ENCODE peak calls at places on chromosomes 5 and 9, in eight cellular contexts. One of them, this sample, is unnamed.

GRCh38 chr5:78899922-78900362 is 85.2 kb downstream of the ARSB start:
- DNase-seq in uterus: no peak
- DNase-seq in natural killer cell: no peak
- DNase-seq in cardiac fibroblast: peak; percentile 74
- DNase-seq in right lobe of liver: no peak
- DNase-seq in right atrium auricular region: no peak
- DNase-seq in AG09309: no peak
- DNase-seq in sigmoid colon: no peak
- DNase-seq in this sample: no peak

GRCh38 chr5:107814183-107814582 is 143.4 kb upstream of the EFNA5 start:
- DNase-seq in uterus: no peak
- DNase-seq in natural killer cell: no peak
- DNase-seq in cardiac fibroblast: no peak
- DNase-seq in right lobe of liver: no peak
- DNase-seq in right atrium auricular region: no peak
- DNase-seq in AG09309: no peak
- DNase-seq in sigmoid colon: no peak
- DNase-seq in this sample: no peak

GRCh38 chr5:73045623-73046022 is 74.8 kb upstream of the TMEM171 start:
- DNase-seq in uterus: no peak
- DNase-seq in natural killer cell: no peak
- DNase-seq in cardiac fibroblast: no peak
- DNase-seq in right lobe of liver: no peak
- DNase-seq in right atrium auricular region: no peak
- DNase-seq in AG09309: no peak
- DNase-seq in sigmoid colon: no peak
- DNase-seq in this sample: no peak

GRCh38 chr9:136645903-136646754 is 16.6 kb upstream of the EGFL7 start:
- DNase-seq in uterus: no peak
- DNase-seq in natural killer cell: no peak
- DNase-seq in cardiac fibroblast: peak; percentile 76
- DNase-seq in right lobe of liver: peak; percentile 87
- DNase-seq in right atrium auricular region: peak; percentile 78
- DNase-seq in AG09309: no peak
- DNase-seq in sigmoid colon: no peak
- DNase-seq in this sample: no peak

GRCh38 chr5:107121793-107122519 is 548.8 kb downstream of the EFNA5 start:
- DNase-seq in uterus: no peak
- DNase-seq in natural killer cell: no peak
- DNase-seq in cardiac fibroblast: peak; percentile 10
- DNase-seq in right lobe of liver: no peak
- DNase-seq in right atrium auricular region: no peak
- DNase-seq in AG09309: no peak
- DNase-seq in sigmoid colon: no peak
- DNase-seq in this sample: no peak

GRCh38 chr5:79849486-79850315 is 141.4 kb downstream of the MTX3 start:
- DNase-seq in uterus: no peak
- DNase-seq in natural killer cell: no peak
- DNase-seq in cardiac fibroblast: no peak
- DNase-seq in right lobe of liver: no peak
- DNase-seq in right atrium auricular region: no peak
- DNase-seq in AG09309: no peak
- DNase-seq in sigmoid colon: no peak
- DNase-seq in this sample: no peak

GRCh38 chr5:75721573-75721972 is 4.3 kb upstream of the POC5 start:
- DNase-seq in uterus: no peak
- DNase-seq in natural killer cell: no peak
- DNase-seq in cardiac fibroblast: no peak
- DNase-seq in right lobe of liver: no peak
- DNase-seq in right atrium auricular region: no peak
- DNase-seq in AG09309: no peak
- DNase-seq in sigmoid colon: no peak
- DNase-seq in this sample: no peak

GRCh38 chr9:22107202-22107601 is 98.1 kb upstream of the CDKN2B start:
- DNase-seq in uterus: no peak
- DNase-seq in natural killer cell: no peak
- DNase-seq in cardiac fibroblast: no peak
- DNase-seq in right lobe of liver: no peak
- DNase-seq in right atrium auricular region: no peak
- DNase-seq in AG09309: no peak
- DNase-seq in sigmoid colon: no peak
- DNase-seq in this sample: no peak

GRCh38 chr9:114035845-114036785 is 42.0 kb downstream of the AMBP start:
- DNase-seq in uterus: no peak
- DNase-seq in natural killer cell: no peak
- DNase-seq in cardiac fibroblast: no peak
- DNase-seq in right lobe of liver: no peak
- DNase-seq in right atrium auricular region: peak; percentile 50
- DNase-seq in AG09309: no peak
- DNase-seq in sigmoid colon: peak; percentile 38
- DNase-seq in this sample: no peak

GRCh38 chr5:137753227-137753985 is 757 bp downstream of the HNRNPA0 start:
- DNase-seq in uterus: peak; percentile 32
- DNase-seq in natural killer cell: peak; percentile 60
- DNase-seq in cardiac fibroblast: no peak
- DNase-seq in right lobe of liver: peak; percentile 56
- DNase-seq in right atrium auricular region: peak; percentile 72
- DNase-seq in AG09309: no peak
- DNase-seq in sigmoid colon: peak; percentile 80
- DNase-seq in this sample: no peak

GRCh38 chr9:123953601-123954011 is 23.7 kb upstream of the DENND1A start:
- DNase-seq in uterus: no peak
- DNase-seq in natural killer cell: no peak
- DNase-seq in cardiac fibroblast: peak; percentile 35
- DNase-seq in right lobe of liver: no peak
- DNase-seq in right atrium auricular region: no peak
- DNase-seq in AG09309: no peak
- DNase-seq in sigmoid colon: no peak
- DNase-seq in this sample: no peak

GRCh38 chr9:5510991-5511390 is 660 bp downstream of the PDCD1LG2 start:
- DNase-seq in uterus: no peak
- DNase-seq in natural killer cell: no peak
- DNase-seq in cardiac fibroblast: no peak
- DNase-seq in right lobe of liver: no peak
- DNase-seq in right atrium auricular region: no peak
- DNase-seq in AG09309: no peak
- DNase-seq in sigmoid colon: no peak
- DNase-seq in this sample: no peak

GRCh38 chr5:113061851-113062631 is 85.4 kb downstream of the DCP2 start:
- DNase-seq in uterus: no peak
- DNase-seq in natural killer cell: no peak
- DNase-seq in cardiac fibroblast: peak; percentile 67
- DNase-seq in right lobe of liver: no peak
- DNase-seq in right atrium auricular region: no peak
- DNase-seq in AG09309: peak; percentile 64
- DNase-seq in sigmoid colon: no peak
- DNase-seq in this sample: no peak

GRCh38 chr5:130138406-130139060 is 234.3 kb downstream of the CHSY3 start:
- DNase-seq in uterus: no peak
- DNase-seq in natural killer cell: no peak
- DNase-seq in cardiac fibroblast: peak; percentile 43
- DNase-seq in right lobe of liver: no peak
- DNase-seq in right atrium auricular region: no peak
- DNase-seq in AG09309: no peak
- DNase-seq in sigmoid colon: no peak
- DNase-seq in this sample: no peak

GRCh38 chr5:130136300-130136699 is 232.0 kb downstream of the CHSY3 start:
- DNase-seq in uterus: no peak
- DNase-seq in natural killer cell: no peak
- DNase-seq in cardiac fibroblast: peak; percentile 55
- DNase-seq in right lobe of liver: no peak
- DNase-seq in right atrium auricular region: no peak
- DNase-seq in AG09309: no peak
- DNase-seq in sigmoid colon: no peak
- DNase-seq in this sample: no peak

DNA sequence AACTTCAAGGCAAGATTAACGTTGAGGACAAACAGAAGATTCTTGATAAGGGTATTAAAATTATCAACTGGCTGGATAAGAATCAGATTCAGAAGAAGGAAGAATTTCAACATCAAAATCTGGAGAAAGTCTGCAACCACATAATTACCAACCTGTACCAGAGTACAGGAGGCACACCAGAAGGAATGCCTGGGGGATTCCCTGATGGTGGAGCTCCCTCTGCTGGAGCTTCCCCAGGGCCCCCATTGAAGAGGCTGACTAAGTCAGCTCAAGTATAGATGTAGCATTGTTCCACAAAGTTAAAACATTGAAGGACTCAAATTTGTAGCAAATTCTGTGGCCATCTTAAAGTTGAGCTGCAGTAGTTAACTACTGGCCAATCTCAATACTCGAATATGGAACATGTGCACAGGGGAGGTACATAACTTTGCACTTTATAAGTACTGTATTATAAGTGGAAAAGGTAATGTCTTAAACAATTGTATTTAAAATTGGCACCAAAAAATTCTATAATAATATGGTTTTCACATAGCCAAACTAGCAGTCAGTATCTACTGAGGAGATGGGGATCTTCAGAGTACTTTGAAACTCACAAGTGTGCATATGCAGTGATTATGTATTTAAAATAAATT is 237.5 kb downstream of the CHSY3 start:
- DNase-seq in uterus: no peak
- DNase-seq in natural killer cell: no peak
- DNase-seq in cardiac fibroblast: peak; percentile 66
- DNase-seq in right lobe of liver: peak; percentile 38
- DNase-seq in right atrium auricular region: no peak
- DNase-seq in AG09309: no peak
- DNase-seq in sigmoid colon: no peak
- DNase-seq in this sample: no peak
- TF ChIP-seq CTCF in uterus: no peak
- TF ChIP-seq CTCF in natural killer cell: no peak
- TF ChIP-seq CTCF in cardiac fibroblast: peak; percentile 92
- TF ChIP-seq CTCF in right lobe of liver: peak; percentile 53
- TF ChIP-seq CTCF in right atrium auricular region: peak; percentile 36
- TF ChIP-seq CTCF in AG09309: peak; percentile 74
- TF ChIP-seq CTCF in sigmoid colon: peak; percentile 50
- TF ChIP-seq CTCF in this sample: no peak

GRCh38 chr9:98214811-98215210 is 22.4 kb upstream of the CORO2A start:
- DNase-seq in uterus: no peak
- DNase-seq in natural killer cell: no peak
- DNase-seq in cardiac fibroblast: no peak
- DNase-seq in right lobe of liver: peak; percentile 66
- DNase-seq in right atrium auricular region: no peak
- DNase-seq in AG09309: no peak
- DNase-seq in sigmoid colon: no peak
- DNase-seq in this sample: no peak

GRCh38 chr9:98217255-98217654 is 24.8 kb upstream of the CORO2A start:
- DNase-seq in uterus: no peak
- DNase-seq in natural killer cell: no peak
- DNase-seq in cardiac fibroblast: no peak
- DNase-seq in right lobe of liver: peak; percentile 68
- DNase-seq in right atrium auricular region: no peak
- DNase-seq in AG09309: no peak
- DNase-seq in sigmoid colon: no peak
- DNase-seq in this sample: no peak

GRCh38 chr9:98215266-98215665 is 22.8 kb upstream of the CORO2A start:
- DNase-seq in uterus: no peak
- DNase-seq in natural killer cell: no peak
- DNase-seq in cardiac fibroblast: no peak
- DNase-seq in right lobe of liver: no peak
- DNase-seq in right atrium auricular region: no peak
- DNase-seq in AG09309: no peak
- DNase-seq in sigmoid colon: no peak
- DNase-seq in this sample: no peak

GRCh38 chr9:98216391-98216790 is 24.0 kb upstream of the CORO2A start:
- DNase-seq in uterus: no peak
- DNase-seq in natural killer cell: no peak
- DNase-seq in cardiac fibroblast: no peak
- DNase-seq in right lobe of liver: no peak
- DNase-seq in right atrium auricular region: no peak
- DNase-seq in AG09309: no peak
- DNase-seq in sigmoid colon: no peak
- DNase-seq in this sample: no peak

DNA sequence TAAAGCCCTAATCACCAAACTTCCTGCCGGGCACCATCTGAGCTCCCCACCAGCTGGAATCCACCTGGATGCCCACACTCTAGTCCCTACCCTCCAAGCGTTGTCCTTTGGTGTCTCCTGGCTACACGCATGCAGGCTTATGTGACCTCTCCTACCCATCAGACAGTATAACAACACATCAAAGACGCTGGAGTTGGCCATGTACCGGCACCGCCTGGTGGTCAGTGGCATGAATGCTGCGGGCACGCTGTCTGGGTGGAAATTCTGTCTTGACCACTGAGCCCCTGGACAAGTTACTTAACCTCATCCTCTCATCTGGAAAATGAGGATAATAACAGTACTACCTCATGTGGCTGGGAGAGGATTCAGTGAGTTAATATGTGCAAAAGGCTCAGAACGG is 23.4 kb upstream of the CORO2A start:
- DNase-seq in uterus: no peak
- DNase-seq in natural killer cell: no peak
- DNase-seq in cardiac fibroblast: peak; percentile 38
- DNase-seq in right lobe of liver: no peak
- DNase-seq in right atrium auricular region: no peak
- DNase-seq in AG09309: no peak
- DNase-seq in sigmoid colon: no peak
- DNase-seq in this sample: no peak
- TF ChIP-seq CTCF in uterus: no peak
- TF ChIP-seq CTCF in natural killer cell: no peak
- TF ChIP-seq CTCF in cardiac fibroblast: peak; percentile 27
- TF ChIP-seq CTCF in right lobe of liver: no peak
- TF ChIP-seq CTCF in right atrium auricular region: no peak
- TF ChIP-seq CTCF in AG09309: peak; percentile 46
- TF ChIP-seq CTCF in sigmoid colon: no peak
- TF ChIP-seq CTCF in this sample: no peak

GRCh38 chr9:2367970-2368369 is 253.6 kb upstream of the VLDLR start:
- DNase-seq in uterus: no peak
- DNase-seq in natural killer cell: no peak
- DNase-seq in cardiac fibroblast: no peak
- DNase-seq in right lobe of liver: no peak
- DNase-seq in right atrium auricular region: no peak
- DNase-seq in AG09309: no peak
- DNase-seq in sigmoid colon: no peak
- DNase-seq in this sample: no peak
- TF ChIP-seq CTCF in uterus: no peak
- TF ChIP-seq CTCF in natural killer cell: no peak
- TF ChIP-seq CTCF in cardiac fibroblast: no peak
- TF ChIP-seq CTCF in right lobe of liver: no peak
- TF ChIP-seq CTCF in right atrium auricular region: no peak
- TF ChIP-seq CTCF in AG09309: no peak
- TF ChIP-seq CTCF in sigmoid colon: no peak
- TF ChIP-seq CTCF in this sample: no peak

DNA sequence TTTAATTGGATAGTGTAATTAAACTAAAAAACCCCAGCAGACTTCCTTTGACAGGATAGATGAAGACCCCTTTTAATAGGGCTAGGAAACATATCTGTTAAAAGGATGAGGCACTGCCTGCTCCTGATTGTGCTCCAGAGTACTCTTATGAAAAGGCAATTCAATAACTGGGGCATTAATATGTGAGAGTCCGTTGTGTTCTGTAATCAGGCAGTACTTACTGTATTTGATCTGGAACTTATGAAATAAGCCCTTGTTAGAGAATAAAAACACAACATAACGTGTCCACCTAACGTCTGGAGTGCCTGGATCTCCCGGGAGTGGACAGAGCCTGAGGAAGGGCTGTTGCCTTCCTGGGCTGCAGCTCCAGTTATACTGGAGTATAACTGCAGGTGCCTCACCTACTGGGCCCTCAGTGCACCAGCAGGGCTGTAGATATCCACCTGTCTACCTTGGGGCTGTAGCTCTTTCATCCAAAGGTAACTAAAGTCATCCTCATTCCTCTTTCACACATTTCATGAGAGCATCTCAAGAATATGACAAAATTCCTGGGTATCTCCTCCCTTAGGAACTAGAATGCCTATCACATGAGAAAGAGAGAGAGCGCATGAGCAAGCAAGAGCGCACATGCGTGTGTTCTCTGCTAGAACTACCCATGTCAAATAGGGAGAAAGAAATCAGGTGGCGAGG is 200.0 kb downstream of the GAPVD1 start:
- DNase-seq in uterus: no peak
- DNase-seq in natural killer cell: no peak
- DNase-seq in cardiac fibroblast: no peak
- DNase-seq in right lobe of liver: no peak
- DNase-seq in right atrium auricular region: no peak
- DNase-seq in AG09309: no peak
- DNase-seq in sigmoid colon: no peak
- DNase-seq in this sample: no peak
- TF ChIP-seq CTCF in uterus: no peak
- TF ChIP-seq CTCF in natural killer cell: no peak
- TF ChIP-seq CTCF in cardiac fibroblast: no peak
- TF ChIP-seq CTCF in right lobe of liver: no peak
- TF ChIP-seq CTCF in right atrium auricular region: no peak
- TF ChIP-seq CTCF in AG09309: no peak
- TF ChIP-seq CTCF in sigmoid colon: no peak
- TF ChIP-seq CTCF in this sample: no peak